ENCODE peak calls at places on chromosome 11, in ten cellular contexts. T is EH; O is activated CD4-positive, CD25-positive, alpha-beta regulatory T cell; A is neural progenitor cell; J is putamen; F is right lobe of liver; W is GM23338; H is GM12865; Z is iris pigment epithelial cell; U is sciatic nerve. X is an unnamed sample.

GRCh38 chr11:106426696-106427095 is 349.2 kb downstream of the AASDHPPT start:
- DNase-seq in T (no peak), O (no peak), A (no peak), J (no peak), F (no peak), W (no peak), H (no peak), Z (no peak), U (no peak), X (no peak)

GRCh38 chr11:110374921-110375320 is 54.8 kb upstream of the FDX1 start:
- DNase-seq in T (no peak), O (no peak), A (no peak), J (no peak), F (no peak), W (no peak), H (peak), Z (peak), U (no peak), X (no peak)

GRCh38 chr11:124917115-124917637 is 1.9 kb upstream of the HEPN1 start:
- DNase-seq in T (no peak), O (no peak), A (no peak), J (peak), F (no peak), W (no peak), H (no peak), Z (peak), U (no peak), X (no peak)

GRCh38 chr11:33325456-33325855 is 68.3 kb downstream of the HIPK3 start:
- DNase-seq in T (no peak), O (no peak), A (no peak), J (no peak), F (no peak), W (no peak), H (no peak), Z (no peak), U (no peak), X (no peak)

GRCh38 chr11:116192509-116193206 is 580.1 kb downstream of the BUD13 start:
- DNase-seq in T (no peak), O (no peak), A (peak), J (no peak), F (no peak), W (peak), H (no peak), Z (no peak), U (no peak), X (no peak)

GRCh38 chr11:106990322-106990721 is 28.0 kb downstream of the GUCY1A2 start:
- DNase-seq in T (no peak), O (no peak), A (no peak), J (no peak), F (no peak), W (no peak), H (no peak), Z (no peak), U (no peak), X (no peak)

GRCh38 chr11:70244698-70245097 is 25.8 kb upstream of the PPFIA1 start:
- DNase-seq in T (peak), O (no peak), A (no peak), J (no peak), F (no peak), W (no peak), H (no peak), Z (peak), U (no peak), X (no peak)

GRCh38 chr11:46277623-46278386 is at the start of gene CREB3L1:
- DNase-seq in T (peak), O (no peak), A (peak), J (no peak), F (no peak), W (peak), H (no peak), Z (no peak), U (peak), X (peak)

GRCh38 chr11:128709402-128709801 is 15.5 kb downstream of the FLI1 start:
- DNase-seq in T (peak), O (no peak), A (no peak), J (no peak), F (peak), W (no peak), H (no peak), Z (peak), U (no peak), X (no peak)

GRCh38 chr11:22808559-22809197 is 20.9 kb downstream of the SVIP start:
- DNase-seq in T (no peak), O (no peak), A (no peak), J (no peak), F (no peak), W (no peak), H (peak), Z (no peak), U (no peak), X (no peak)

GRCh38 chr11:69634069-69634468 is 6.9 kb upstream of the CCND1 start:
- DNase-seq in T (no peak), O (no peak), A (no peak), J (no peak), F (no peak), W (no peak), H (no peak), Z (no peak), U (no peak), X (no peak)

GRCh38 chr11:34624069-34624468 is 3.2 kb downstream of the EHF start:
- DNase-seq in T (no peak), O (no peak), A (no peak), J (no peak), F (no peak), W (no peak), H (peak), Z (no peak), U (no peak), X (peak)

GRCh38 chr11:35404397-35404775 is 15.0 kb downstream of the SLC1A2 start:
- DNase-seq in T (peak), O (peak), A (peak), J (no peak), F (no peak), W (peak), H (peak), Z (peak), U (no peak), X (peak)

GRCh38 chr11:113104390-113105251 is 143.4 kb downstream of the NCAM1 start:
- DNase-seq in T (no peak), O (no peak), A (peak), J (no peak), F (no peak), W (no peak), H (no peak), Z (no peak), U (no peak), X (no peak)

GRCh38 chr11:134429104-134429503 is 17.1 kb upstream of the B3GAT1 start:
- DNase-seq in T (no peak), O (no peak), A (no peak), J (no peak), F (no peak), W (no peak), H (no peak), Z (no peak), U (no peak), X (no peak)

GRCh38 chr11:10638285-10638684 is 55.3 kb downstream of the IRAG1 start:
- DNase-seq in T (no peak), O (no peak), A (no peak), J (peak), F (no peak), W (no peak), H (no peak), Z (no peak), U (no peak), X (no peak)

GRCh38 chr11:61913699-61914395 is 3.5 kb downstream of the RAB3IL1 start:
- DNase-seq in T (no peak), O (no peak), A (no peak), J (no peak), F (peak), W (no peak), H (no peak), Z (no peak), U (no peak), X (peak)

GRCh38 chr11:78907636-78908035 is 333.0 kb upstream of the NARS2 start:
- DNase-seq in T (no peak), O (no peak), A (no peak), J (no peak), F (no peak), W (no peak), H (no peak), Z (no peak), U (no peak), X (no peak)

GRCh38 chr11:46808804-46809431 is 37.2 kb downstream of the CKAP5 start:
- DNase-seq in T (peak), O (no peak), A (no peak), J (peak), F (no peak), W (peak), H (peak), Z (peak), U (no peak), X (no peak)

GRCh38 chr11:71544525-71545214 is 3.5 kb upstream of the KRTAP5-9 start:
- DNase-seq in T (no peak), O (no peak), A (no peak), J (no peak), F (no peak), W (no peak), H (no peak), Z (no peak), U (no peak), X (no peak)

GRCh38 chr11:40170076-40170475 is 1289.4 kb downstream of the LRRC4C start:
- DNase-seq in T (no peak), O (no peak), A (no peak), J (no peak), F (no peak), W (no peak), H (no peak), Z (no peak), U (no peak), X (no peak)

GRCh38 chr11:64384039-64384737 is 25.2 kb downstream of the RPS6KA4 start:
- DNase-seq in T (no peak), O (no peak), A (no peak), J (no peak), F (no peak), W (no peak), H (no peak), Z (no peak), U (no peak), X (no peak)

GRCh38 chr11:128771102-128771501 is 77.2 kb downstream of the FLI1 start:
- DNase-seq in T (no peak), O (no peak), A (no peak), J (no peak), F (no peak), W (no peak), H (no peak), Z (no peak), U (no peak), X (no peak)

GRCh38 chr11:2462092-2462985 is 17.5 kb downstream of the KCNQ1 start:
- DNase-seq in T (no peak), O (no peak), A (no peak), J (no peak), F (no peak), W (no peak), H (no peak), Z (no peak), U (peak), X (peak)

GRCh38 chr11:21976210-21976609 is 216.7 kb upstream of the ANO5 start:
- DNase-seq in T (no peak), O (no peak), A (no peak), J (no peak), F (no peak), W (peak), H (no peak), Z (no peak), U (no peak), X (no peak)

GRCh38 chr11:123543796-123544195 is 110.6 kb downstream of the SCN3B start:
- DNase-seq in T (peak), O (no peak), A (no peak), J (no peak), F (no peak), W (no peak), H (no peak), Z (peak), U (no peak), X (no peak)

GRCh38 chr11:64919627-64920026 is 2.6 kb upstream of the ATG2A start:
- DNase-seq in T (no peak), O (no peak), A (no peak), J (no peak), F (no peak), W (no peak), H (no peak), Z (no peak), U (no peak), X (no peak)

GRCh38 chr11:102256251-102256650 is 61.0 kb upstream of the BIRC3 start:
- DNase-seq in T (peak), O (no peak), A (no peak), J (no peak), F (no peak), W (no peak), H (no peak), Z (peak), U (no peak), X (no peak)

GRCh38 chr11:23336961-23337360 is 476.7 kb upstream of the CCDC179 start:
- DNase-seq in T (peak), O (no peak), A (no peak), J (no peak), F (no peak), W (no peak), H (no peak), Z (peak), U (no peak), X (no peak)

X was measured in upper lobe of right lung.